ENCODE peak calls at places on chromosomes 13 and 19, in ten cellular contexts. N is adrenal gland, S is HL-60, C is brain microvascular endothelial cell, O is neural crest cell, W is uterus, Q is progenitor cell of endocrine pancreas, I is glutamatergic neuron, F is fibroblast of mammary gland, Z is heart right ventricle. D is an unnamed sample.

GRCh38 chr13:113555141-113555540 is 29.4 kb upstream of the TFDP1 start:
- DNase-seq in O (no peak), S (no peak), Q (no peak), W (no peak), I (no peak), F (no peak), C (no peak), Z (no peak), N (no peak), D (no peak)

GRCh38 chr13:106234656-106235055 is 300.8 kb downstream of the EFNB2 start:
- DNase-seq in Q (no peak), N (no peak), I (no peak), S (no peak), F (no peak), O (no peak), W (no peak), C (no peak), Z (peak), D (no peak)

GRCh38 chr19:5343848-5344247 is 3.2 kb upstream of the PTPRS start:
- DNase-seq in F (peak), O (no peak), Q (no peak), S (no peak), N (no peak), I (no peak), C (no peak), Z (no peak), W (no peak), D (no peak)

GRCh38 chr13:111398715-111399299 is 78.4 kb downstream of the TEX29 start:
- DNase-seq in Q (no peak), N (no peak), C (no peak), F (peak), I (no peak), S (no peak), O (no peak), Z (no peak), W (no peak), D (no peak)

GRCh38 chr13:40061466-40062450 is 406.3 kb downstream of the COG6 start:
- DNase-seq in Z (no peak), I (no peak), Q (no peak), S (no peak), F (peak), W (no peak), N (no peak), C (no peak), O (no peak), D (no peak)

GRCh38 chr13:109383683-109384082 is 402.7 kb downstream of the IRS2 start:
- DNase-seq in I (no peak), Z (no peak), N (no peak), S (no peak), W (no peak), C (peak), Q (no peak), O (no peak), F (peak), D (no peak)

GRCh38 chr19:35437152-35437951 is 10.7 kb upstream of the FFAR2 start:
- DNase-seq in F (no peak), Z (no peak), N (no peak), O (no peak), S (no peak), I (no peak), C (no peak), Q (no peak), W (no peak), D (no peak)

GRCh38 chr13:55341891-55342290 is 1798.8 kb upstream of the PRR20A start:
- DNase-seq in C (no peak), N (no peak), O (no peak), S (no peak), Z (no peak), I (no peak), Q (no peak), F (no peak), W (no peak), D (no peak)

GRCh38 chr19:34241513-34242337 is 12.6 kb upstream of the GARRE1 start:
- DNase-seq in S (no peak), O (peak), Z (no peak), F (no peak), N (no peak), W (no peak), I (peak), Q (peak), C (no peak), D (peak)

GRCh38 chr19:30897034-30897433 is 452.2 kb downstream of the TSHZ3 start:
- DNase-seq in N (no peak), S (no peak), O (no peak), Q (no peak), C (no peak), I (no peak), W (no peak), F (no peak), Z (no peak), D (no peak)

GRCh38 chr13:38657191-38657590 is 29.7 kb upstream of the FREM2 start:
- DNase-seq in O (no peak), C (peak), Z (no peak), W (no peak), F (peak), Q (no peak), S (no peak), N (no peak), I (no peak), D (no peak)

GRCh38 chr19:7622933-7623685 is 6.2 kb downstream of the XAB2 start:
- DNase-seq in F (no peak), Q (no peak), I (no peak), Z (no peak), O (no peak), N (no peak), C (no peak), W (no peak), S (no peak), D (no peak)

GRCh38 chr13:32316030-32316344 is 679 bp downstream of the BRCA2 start:
- DNase-seq in Z (no peak), S (no peak), F (no peak), O (no peak), W (no peak), N (no peak), C (no peak), Q (no peak), I (no peak), D (peak)

GRCh38 chr13:64778002-64778401 is 2452.1 kb downstream of the PCDH9 start:
- DNase-seq in S (no peak), W (no peak), O (no peak), Z (no peak), I (no peak), N (no peak), Q (no peak), F (no peak), C (no peak), D (no peak)

GRCh38 chr13:33510350-33510749 is 224.8 kb upstream of the STARD13 start:
- DNase-seq in I (no peak), C (no peak), S (no peak), F (no peak), N (no peak), W (no peak), Z (no peak), O (no peak), Q (no peak), D (no peak)

GRCh38 chr19:34145741-34146202 is 26.5 kb upstream of the LSM14A start:
- DNase-seq in F (peak), C (peak), I (peak), O (peak), W (peak), S (no peak), N (peak), Z (no peak), Q (peak), D (peak)

GRCh38 chr19:55461974-55462628 is 659 bp upstream of the ISOC2 start:
- DNase-seq in Q (no peak), C (no peak), I (no peak), F (peak), N (no peak), O (no peak), Z (no peak), S (no peak), W (no peak), D (no peak)

GRCh38 chr19:5628919-5629481 is 6.1 kb downstream of the SAFB start:
- DNase-seq in Z (no peak), W (no peak), O (no peak), C (no peak), F (no peak), S (no peak), I (no peak), N (no peak), Q (no peak), D (no peak)

GRCh38 chr19:46759817-46760333 is 13.6 kb upstream of the STRN4 start:
- DNase-seq in Q (no peak), S (no peak), N (no peak), I (no peak), C (peak), Z (no peak), F (peak), O (no peak), W (peak), D (no peak)

GRCh38 chr13:73228546-73228945 is 169.7 kb downstream of the KLF5 start:
- DNase-seq in Z (no peak), N (no peak), W (no peak), F (peak), S (no peak), O (no peak), C (no peak), Q (no peak), I (no peak), D (no peak)

GRCh38 chr19:17370026-17370587 is 7.0 kb downstream of the PLVAP start:
- DNase-seq in S (peak), I (no peak), Z (no peak), W (no peak), F (peak), O (no peak), Q (no peak), C (no peak), N (no peak), D (peak)

GRCh38 chr19:31073485-31074221 is 275.6 kb downstream of the TSHZ3 start:
- DNase-seq in Q (no peak), W (no peak), S (no peak), O (peak), F (no peak), I (peak), N (no peak), Z (no peak), C (no peak), D (no peak)

GRCh38 chr19:17005000-17005399 is 21.6 kb downstream of the CPAMD8 start:
- DNase-seq in C (no peak), I (no peak), Q (no peak), S (no peak), F (no peak), N (no peak), W (no peak), Z (no peak), O (no peak), D (no peak)

GRCh38 chr13:38685974-38686571 is 804 bp upstream of the FREM2 start:
- DNase-seq in Z (no peak), W (no peak), O (no peak), N (no peak), C (no peak), I (no peak), Q (peak), S (no peak), F (peak), D (peak)

GRCh38 chr13:19622189-19622588 is 11.3 kb upstream of the MPHOSPH8 start:
- DNase-seq in Z (no peak), S (no peak), O (no peak), F (no peak), N (no peak), C (no peak), I (no peak), W (no peak), Q (no peak), D (no peak)

GRCh38 chr19:57443121-57443696 is 8.1 kb downstream of the ZNF749 start:
- DNase-seq in Z (no peak), S (no peak), O (no peak), W (no peak), C (no peak), N (no peak), I (no peak), F (no peak), Q (no peak), D (no peak)

GRCh38 chr13:33341861-33342452 is 56.4 kb upstream of the STARD13 start:
- DNase-seq in W (no peak), N (no peak), Z (no peak), S (no peak), C (no peak), Q (no peak), F (no peak), O (no peak), I (no peak), D (no peak)

GRCh38 chr19:13974073-13974472 is 21.8 kb downstream of the DCAF15 start:
- DNase-seq in C (no peak), O (no peak), F (no peak), Q (no peak), S (no peak), N (no peak), W (no peak), I (peak), Z (no peak), D (no peak)

GRCh38 chr19:55649579-55650557 is 1.9 kb downstream of the CCDC106 start:
- DNase-seq in O (no peak), W (no peak), F (no peak), S (no peak), C (no peak), I (no peak), N (no peak), Q (no peak), Z (no peak), D (peak)

GRCh38 chr13:114019367-114019766 is 45.5 kb upstream of the C13orf46 start:
- DNase-seq in W (no peak), S (no peak), F (no peak), O (no peak), C (no peak), I (no peak), Q (no peak), Z (no peak), N (no peak), D (no peak)

GRCh38 chr13:106513025-106513424 is 22.4 kb downstream of the EFNB2 start:
- DNase-seq in C (peak), N (no peak), W (no peak), F (peak), O (no peak), Q (no peak), S (no peak), I (no peak), Z (no peak), D (no peak)

GRCh38 chr13:52447354-52447753 is 3.1 kb downstream of the VPS36 start:
- DNase-seq in F (no peak), W (no peak), N (no peak), Z (no peak), C (no peak), S (no peak), Q (no peak), O (no peak), I (no peak), D (no peak)

GRCh38 chr13:29435125-29435911 is 160.2 kb downstream of the SLC7A1 start:
- DNase-seq in C (peak), W (peak), I (no peak), Q (no peak), O (no peak), N (no peak), S (no peak), F (peak), Z (peak), D (no peak)

GRCh38 chr13:99034333-99035085 is 56.6 kb upstream of the DOCK9 start:
- DNase-seq in F (no peak), I (no peak), Q (no peak), W (no peak), O (no peak), C (no peak), N (no peak), Z (no peak), S (no peak), D (no peak)

GRCh38 chr13:99031725-99032298 is 53.9 kb upstream of the DOCK9 start:
- DNase-seq in Z (no peak), C (no peak), N (no peak), F (no peak), S (no peak), W (no peak), O (no peak), Q (no peak), I (no peak), D (no peak)

GRCh38 chr13:99035715-99036114 is 57.9 kb upstream of the DOCK9 start:
- DNase-seq in F (no peak), O (no peak), Z (no peak), W (no peak), N (no peak), C (no peak), Q (no peak), I (no peak), S (no peak), D (no peak)

GRCh38 chr13:99037756-99038155 is 59.9 kb upstream of the DOCK9 start:
- DNase-seq in Q (no peak), Z (no peak), W (no peak), C (no peak), N (no peak), F (no peak), O (no peak), S (no peak), I (no peak), D (no peak)

DNA sequence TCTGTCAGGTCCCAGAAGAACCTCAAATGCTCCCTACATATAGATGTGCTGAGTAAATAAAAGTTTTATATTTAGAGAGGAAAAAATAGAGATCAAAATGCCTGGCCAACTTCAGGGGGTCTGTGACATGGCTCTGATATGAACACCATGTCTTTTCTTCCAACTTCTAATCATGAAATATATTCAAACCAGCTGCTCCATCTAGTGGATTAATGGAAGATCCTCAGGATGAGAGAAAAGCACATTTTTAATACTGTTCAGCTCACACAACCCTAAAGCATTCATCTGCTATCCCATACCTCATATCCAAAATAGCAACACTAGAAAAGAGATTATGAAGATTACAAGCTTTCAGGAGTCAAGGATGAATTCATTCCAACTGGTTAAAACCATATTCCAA is 56.0 kb upstream of the DOCK9 start:
- DNase-seq in I (no peak), N (no peak), O (no peak), S (no peak), Z (no peak), Q (no peak), C (no peak), W (no peak), F (peak), D (no peak)
- TF ChIP-seq CTCF in I (peak), N (peak), O (peak), S (peak), Z (peak), Q (peak), C (peak), W (peak), F (peak), D (no peak)

DNA sequence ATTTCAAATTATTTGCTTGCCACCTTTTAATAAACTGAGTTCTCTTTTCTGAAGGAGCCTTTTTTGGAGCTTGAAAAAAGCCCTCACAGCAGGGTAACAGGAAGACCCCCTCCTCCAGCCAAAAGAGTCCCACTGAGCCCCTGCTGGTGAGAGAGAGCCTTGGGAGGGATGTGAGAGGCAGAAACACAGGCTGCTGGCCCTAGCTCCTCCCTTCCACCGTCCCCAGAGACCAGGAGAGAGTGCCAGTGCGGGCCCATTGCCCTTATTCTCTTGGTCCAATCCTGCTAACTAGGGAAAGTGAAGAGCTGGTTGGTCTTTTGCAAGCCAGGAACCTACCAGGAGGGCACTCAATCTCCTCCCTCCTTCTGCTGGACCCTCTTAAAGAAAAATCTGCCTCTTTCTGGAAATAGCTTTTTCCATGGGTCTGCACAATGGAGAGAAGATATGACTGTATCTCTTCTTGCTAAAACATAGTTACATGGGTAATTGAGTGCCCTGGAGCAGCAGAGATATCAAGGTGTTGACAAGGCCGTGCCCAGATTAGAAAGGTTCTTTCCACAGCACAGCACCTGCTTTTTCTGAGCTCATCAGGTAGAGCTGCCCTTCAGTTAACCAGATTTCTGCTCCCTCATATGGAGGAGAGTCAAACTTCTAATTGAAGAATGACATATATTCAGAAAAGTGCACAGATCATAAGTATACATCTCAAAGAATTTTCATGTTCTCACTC is 113.9 kb downstream of the LRCH1 start:
- DNase-seq in C (no peak), I (peak), N (no peak), O (no peak), W (no peak), F (no peak), Q (no peak), Z (peak), S (no peak), D (no peak)
- TF ChIP-seq CTCF in C (peak), I (no peak), N (no peak), O (no peak), W (no peak), F (no peak), Q (peak), Z (no peak), S (no peak), D (no peak)

DNA sequence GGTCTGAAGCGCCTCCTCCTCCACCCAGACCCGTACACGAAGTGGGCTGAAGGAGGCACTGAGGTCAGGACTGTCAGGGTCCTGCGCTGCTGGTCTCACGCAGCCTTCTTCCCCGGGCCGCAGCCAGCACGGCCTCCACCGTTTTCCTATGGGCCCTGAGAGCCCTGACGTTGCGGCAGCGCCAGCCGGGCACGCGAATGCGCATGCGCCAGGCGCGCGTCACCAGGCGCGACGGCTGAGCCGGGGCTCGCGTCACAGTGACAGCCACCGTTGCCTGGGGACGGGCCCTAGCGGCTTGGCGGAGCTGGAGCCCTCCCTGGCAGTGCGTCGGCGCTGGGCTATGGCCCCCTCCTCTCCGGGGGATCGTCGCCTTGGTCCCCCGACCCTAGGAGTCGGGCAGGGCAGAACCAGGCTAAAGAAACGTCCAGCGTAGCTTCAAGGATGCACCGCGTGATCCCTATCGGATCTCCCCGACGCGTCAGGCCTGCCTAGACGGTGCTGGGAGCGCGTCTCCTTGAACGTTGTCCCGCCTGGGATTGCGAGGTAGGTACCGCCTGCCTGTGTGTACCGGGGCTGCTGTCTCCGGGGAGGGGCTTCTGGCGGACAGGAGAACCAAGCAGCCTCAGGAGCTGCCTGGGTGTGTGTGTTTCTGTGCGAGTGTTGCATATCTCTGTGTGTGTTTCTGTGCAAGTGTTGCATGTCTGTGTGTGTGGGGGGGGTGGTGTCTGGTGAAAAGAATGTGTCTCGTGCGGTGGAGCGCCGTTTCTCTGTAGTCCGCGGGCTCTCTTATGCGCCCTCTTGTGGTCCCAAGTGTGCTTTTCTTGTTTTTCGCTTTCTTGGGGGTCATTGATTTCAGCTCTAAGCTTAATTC is 43.2 kb downstream of the ZNF571 start:
- DNase-seq in W (no peak), S (peak), C (peak), I (peak), F (peak), O (no peak), N (no peak), Q (no peak), Z (peak), D (peak)
- TF ChIP-seq CTCF in W (no peak), S (peak), C (peak), I (no peak), F (peak), O (no peak), N (no peak), Q (no peak), Z (peak), D (peak)

DNA sequence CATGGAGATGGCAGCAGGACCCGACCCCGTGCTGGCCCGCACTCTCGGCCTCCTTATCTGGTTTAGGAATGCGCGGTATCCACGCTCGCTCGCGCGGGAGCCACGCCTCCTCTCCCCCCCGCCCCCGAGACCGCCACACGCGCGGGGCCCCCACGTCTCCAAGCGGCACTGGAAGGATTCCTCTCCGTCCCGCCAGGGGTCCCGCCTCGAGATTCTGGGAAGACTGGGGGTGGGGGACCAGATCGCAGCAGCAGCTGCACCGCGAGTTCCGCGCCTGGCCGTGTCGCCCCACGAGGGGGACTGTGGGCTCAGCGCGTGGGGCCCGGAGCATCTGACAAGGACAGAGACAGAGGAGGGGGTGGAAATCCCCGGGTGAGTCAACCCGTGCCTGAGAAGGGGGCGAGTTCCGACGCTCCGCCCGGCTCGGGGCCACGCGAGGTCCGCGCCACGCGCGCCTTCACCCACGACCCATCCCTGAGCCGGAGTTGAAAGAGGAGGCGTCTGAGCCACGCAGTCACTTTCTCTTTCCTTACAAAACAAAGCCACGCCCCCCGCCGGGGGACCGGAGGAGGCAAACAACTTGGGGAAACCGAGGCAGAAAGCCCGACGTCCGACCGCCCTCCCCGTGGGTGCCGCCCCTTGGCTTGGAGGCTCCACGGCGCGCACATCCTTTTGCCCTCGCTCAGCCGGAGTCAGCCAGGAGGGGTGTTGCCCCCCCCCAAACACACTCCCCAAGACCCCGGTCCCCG is 802 bp downstream of the S1PR2 start:
- DNase-seq in F (no peak), C (no peak), I (peak), N (peak), Z (peak), S (no peak), O (peak), Q (peak), W (peak), D (peak)
- TF ChIP-seq CTCF in F (no peak), C (peak), I (no peak), N (no peak), Z (no peak), S (no peak), O (peak), Q (peak), W (peak), D (peak)

D was measured in GM13976.